ENCODE peak calls at places on chromosomes 12 and 14, in eight cellular contexts. One of them, this sample, is unnamed.

GRCh38 chr12:40253936-40254335 is 29.1 kb downstream of the LRRK2 start:
- DNase-seq in cardiac muscle cell: peak
- DNase-seq in WERI-Rb-1: no peak
- DNase-seq in progenitor cell of endocrine pancreas: no peak
- DNase-seq in fibroblast of mammary gland: peak
- DNase-seq in NB4: no peak
- DNase-seq in bronchial epithelial cell: no peak
- DNase-seq in IMR-90: peak
- DNase-seq in this sample: no peak

GRCh38 chr12:124786065-124786964 is 77.3 kb downstream of the SCARB1 start:
- DNase-seq in progenitor cell of endocrine pancreas: peak
- DNase-seq in WERI-Rb-1: peak
- DNase-seq in IMR-90: peak
- DNase-seq in fibroblast of mammary gland: peak
- DNase-seq in NB4: no peak
- DNase-seq in bronchial epithelial cell: peak
- DNase-seq in cardiac muscle cell: peak
- DNase-seq in this sample: peak

GRCh38 chr14:72638021-72638420 is 255.9 kb downstream of the DPF3 start:
- DNase-seq in cardiac muscle cell: peak
- DNase-seq in WERI-Rb-1: no peak
- DNase-seq in progenitor cell of endocrine pancreas: no peak
- DNase-seq in bronchial epithelial cell: peak
- DNase-seq in fibroblast of mammary gland: peak
- DNase-seq in NB4: no peak
- DNase-seq in IMR-90: peak
- DNase-seq in this sample: no peak

GRCh38 chr14:91830777-91831176 is 36.6 kb downstream of the TC2N start:
- DNase-seq in bronchial epithelial cell: peak
- DNase-seq in IMR-90: no peak
- DNase-seq in fibroblast of mammary gland: no peak
- DNase-seq in progenitor cell of endocrine pancreas: no peak
- DNase-seq in WERI-Rb-1: no peak
- DNase-seq in cardiac muscle cell: no peak
- DNase-seq in NB4: no peak
- DNase-seq in this sample: no peak

GRCh38 chr12:109678732-109679131 is 34.9 kb upstream of the FAM222A start:
- DNase-seq in progenitor cell of endocrine pancreas: no peak
- DNase-seq in fibroblast of mammary gland: no peak
- DNase-seq in WERI-Rb-1: peak
- DNase-seq in IMR-90: no peak
- DNase-seq in bronchial epithelial cell: no peak
- DNase-seq in cardiac muscle cell: no peak
- DNase-seq in NB4: no peak
- DNase-seq in this sample: peak

GRCh38 chr14:104870368-104871144 is 5.5 kb downstream of the CEP170B start:
- DNase-seq in cardiac muscle cell: no peak
- DNase-seq in progenitor cell of endocrine pancreas: peak
- DNase-seq in bronchial epithelial cell: no peak
- DNase-seq in NB4: no peak
- DNase-seq in fibroblast of mammary gland: no peak
- DNase-seq in IMR-90: no peak
- DNase-seq in WERI-Rb-1: peak
- DNase-seq in this sample: peak

GRCh38 chr12:104598342-104599271 is 141.9 kb downstream of the CHST11 start:
- DNase-seq in bronchial epithelial cell: no peak
- DNase-seq in fibroblast of mammary gland: no peak
- DNase-seq in cardiac muscle cell: peak
- DNase-seq in progenitor cell of endocrine pancreas: no peak
- DNase-seq in IMR-90: no peak
- DNase-seq in NB4: peak
- DNase-seq in WERI-Rb-1: no peak
- DNase-seq in this sample: no peak

GRCh38 chr14:61226015-61226654 is 55.0 kb downstream of the TMEM30B start:
- DNase-seq in WERI-Rb-1: no peak
- DNase-seq in bronchial epithelial cell: no peak
- DNase-seq in NB4: no peak
- DNase-seq in IMR-90: peak
- DNase-seq in fibroblast of mammary gland: no peak
- DNase-seq in cardiac muscle cell: no peak
- DNase-seq in progenitor cell of endocrine pancreas: no peak
- DNase-seq in this sample: no peak

GRCh38 chr14:31297701-31298344 is 90.2 kb upstream of the HECTD1 start:
- DNase-seq in NB4: no peak
- DNase-seq in bronchial epithelial cell: peak
- DNase-seq in cardiac muscle cell: peak
- DNase-seq in IMR-90: peak
- DNase-seq in WERI-Rb-1: no peak
- DNase-seq in fibroblast of mammary gland: peak
- DNase-seq in progenitor cell of endocrine pancreas: no peak
- DNase-seq in this sample: no peak

DNA sequence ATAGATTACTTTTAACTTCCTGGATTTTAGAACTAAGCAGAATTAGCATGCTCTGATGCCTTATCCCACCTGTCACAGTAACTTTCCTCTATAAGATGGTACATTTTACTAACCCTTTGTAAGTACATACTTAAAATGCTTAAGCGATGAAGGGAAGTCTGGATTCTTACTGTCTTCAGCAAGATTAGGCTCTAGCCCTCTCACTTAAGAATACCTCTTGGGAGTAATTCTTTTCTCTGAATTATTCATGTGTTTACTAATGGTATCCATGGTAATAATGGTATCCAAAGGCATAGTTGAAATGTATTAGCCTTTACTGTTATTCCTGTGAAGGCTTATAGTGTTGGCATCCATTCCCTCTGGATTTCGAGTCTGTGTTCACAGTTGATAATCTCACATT is 176.8 kb downstream of the MON2 start:
- DNase-seq in bronchial epithelial cell: no peak
- DNase-seq in cardiac muscle cell: no peak
- DNase-seq in WERI-Rb-1: no peak
- DNase-seq in NB4: no peak
- DNase-seq in fibroblast of mammary gland: peak
- DNase-seq in progenitor cell of endocrine pancreas: no peak
- DNase-seq in IMR-90: peak
- DNase-seq in this sample: no peak
- TF ChIP-seq CTCF in bronchial epithelial cell: no peak
- TF ChIP-seq CTCF in cardiac muscle cell: no peak
- TF ChIP-seq CTCF in WERI-Rb-1: no peak
- TF ChIP-seq CTCF in NB4: no peak
- TF ChIP-seq CTCF in fibroblast of mammary gland: no peak
- TF ChIP-seq CTCF in progenitor cell of endocrine pancreas: no peak
- TF ChIP-seq CTCF in IMR-90: no peak
- TF ChIP-seq CTCF in this sample: no peak

GRCh38 chr12:52346596-52346995 is 20.7 kb downstream of the KRT85 start:
- DNase-seq in bronchial epithelial cell: no peak
- DNase-seq in IMR-90: no peak
- DNase-seq in fibroblast of mammary gland: no peak
- DNase-seq in NB4: no peak
- DNase-seq in cardiac muscle cell: no peak
- DNase-seq in WERI-Rb-1: no peak
- DNase-seq in progenitor cell of endocrine pancreas: no peak
- DNase-seq in this sample: no peak
- TF ChIP-seq CTCF in bronchial epithelial cell: no peak
- TF ChIP-seq CTCF in IMR-90: no peak
- TF ChIP-seq CTCF in fibroblast of mammary gland: no peak
- TF ChIP-seq CTCF in NB4: no peak
- TF ChIP-seq CTCF in cardiac muscle cell: no peak
- TF ChIP-seq CTCF in WERI-Rb-1: no peak
- TF ChIP-seq CTCF in progenitor cell of endocrine pancreas: no peak
- TF ChIP-seq CTCF in this sample: no peak

GRCh38 chr12:69602954-69603353 is 7.8 kb downstream of the LRRC10 start:
- DNase-seq in fibroblast of mammary gland: no peak
- DNase-seq in NB4: no peak
- DNase-seq in IMR-90: no peak
- DNase-seq in progenitor cell of endocrine pancreas: no peak
- DNase-seq in cardiac muscle cell: no peak
- DNase-seq in bronchial epithelial cell: peak
- DNase-seq in WERI-Rb-1: no peak
- DNase-seq in this sample: no peak
- TF ChIP-seq CTCF in fibroblast of mammary gland: no peak
- TF ChIP-seq CTCF in NB4: peak
- TF ChIP-seq CTCF in IMR-90: no peak
- TF ChIP-seq CTCF in progenitor cell of endocrine pancreas: no peak
- TF ChIP-seq CTCF in cardiac muscle cell: no peak
- TF ChIP-seq CTCF in bronchial epithelial cell: no peak
- TF ChIP-seq CTCF in WERI-Rb-1: no peak
- TF ChIP-seq CTCF in this sample: no peak

GRCh38 chr14:95915326-95915725 is 38.7 kb downstream of the TUNAR start:
- DNase-seq in fibroblast of mammary gland: no peak
- DNase-seq in WERI-Rb-1: peak
- DNase-seq in progenitor cell of endocrine pancreas: no peak
- DNase-seq in IMR-90: no peak
- DNase-seq in NB4: no peak
- DNase-seq in cardiac muscle cell: no peak
- DNase-seq in bronchial epithelial cell: no peak
- DNase-seq in this sample: no peak
- TF ChIP-seq CTCF in fibroblast of mammary gland: no peak
- TF ChIP-seq CTCF in WERI-Rb-1: peak
- TF ChIP-seq CTCF in progenitor cell of endocrine pancreas: no peak
- TF ChIP-seq CTCF in IMR-90: no peak
- TF ChIP-seq CTCF in NB4: no peak
- TF ChIP-seq CTCF in cardiac muscle cell: no peak
- TF ChIP-seq CTCF in bronchial epithelial cell: no peak
- TF ChIP-seq CTCF in this sample: no peak

DNA sequence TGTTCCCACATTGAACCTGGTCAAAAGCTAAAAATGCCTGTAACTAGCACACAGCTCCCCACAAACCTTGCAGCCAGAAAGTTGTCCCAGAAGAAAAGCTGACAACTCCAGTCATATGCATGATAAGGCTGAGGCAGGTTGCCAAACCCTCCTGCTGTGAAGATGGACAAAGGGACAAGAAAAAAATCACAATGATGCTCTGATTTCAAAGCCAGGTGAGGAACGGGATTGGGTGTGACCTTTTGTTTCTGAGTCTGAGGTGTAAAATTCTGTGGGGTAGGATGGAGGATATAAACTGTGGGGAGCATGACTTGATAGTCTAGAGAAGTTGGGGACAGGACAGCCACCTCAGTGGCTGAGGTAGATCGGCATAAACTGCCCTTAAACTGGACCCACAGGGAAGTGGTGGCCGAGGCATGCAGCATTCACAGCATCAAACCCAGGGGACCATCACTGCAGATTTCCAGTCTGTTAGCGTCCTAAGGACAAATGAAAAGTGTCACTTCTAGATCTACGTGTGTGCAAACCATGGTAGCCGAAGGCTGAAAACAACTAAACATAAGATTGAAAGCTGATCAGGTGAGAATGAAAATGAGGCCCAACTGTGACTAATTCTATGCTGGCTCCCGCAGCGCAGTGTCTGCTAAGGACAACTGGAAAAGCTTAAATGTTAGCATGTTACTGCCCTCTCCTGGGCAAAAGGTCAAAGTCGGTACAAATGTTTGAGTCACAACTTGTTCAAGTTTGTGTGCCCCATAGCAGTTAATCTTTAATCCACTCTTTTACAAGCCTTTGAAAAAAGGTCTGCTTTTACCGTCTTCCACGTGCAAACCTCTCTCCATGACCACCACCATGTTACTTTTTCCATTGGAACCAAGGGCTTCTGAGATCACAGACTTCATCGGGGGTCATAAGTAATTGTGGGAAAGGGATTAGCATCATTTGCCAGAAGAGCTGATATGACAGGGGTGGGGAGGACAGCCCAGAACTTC is 39.8 kb downstream of the GRIN2B start:
- DNase-seq in NB4: peak
- DNase-seq in progenitor cell of endocrine pancreas: peak
- DNase-seq in WERI-Rb-1: peak
- DNase-seq in cardiac muscle cell: peak
- DNase-seq in fibroblast of mammary gland: peak
- DNase-seq in IMR-90: peak
- DNase-seq in bronchial epithelial cell: peak
- DNase-seq in this sample: peak
- TF ChIP-seq CTCF in NB4: peak
- TF ChIP-seq CTCF in progenitor cell of endocrine pancreas: peak
- TF ChIP-seq CTCF in WERI-Rb-1: peak
- TF ChIP-seq CTCF in cardiac muscle cell: peak
- TF ChIP-seq CTCF in fibroblast of mammary gland: no peak
- TF ChIP-seq CTCF in IMR-90: no peak
- TF ChIP-seq CTCF in bronchial epithelial cell: peak
- TF ChIP-seq CTCF in this sample: peak

DNA sequence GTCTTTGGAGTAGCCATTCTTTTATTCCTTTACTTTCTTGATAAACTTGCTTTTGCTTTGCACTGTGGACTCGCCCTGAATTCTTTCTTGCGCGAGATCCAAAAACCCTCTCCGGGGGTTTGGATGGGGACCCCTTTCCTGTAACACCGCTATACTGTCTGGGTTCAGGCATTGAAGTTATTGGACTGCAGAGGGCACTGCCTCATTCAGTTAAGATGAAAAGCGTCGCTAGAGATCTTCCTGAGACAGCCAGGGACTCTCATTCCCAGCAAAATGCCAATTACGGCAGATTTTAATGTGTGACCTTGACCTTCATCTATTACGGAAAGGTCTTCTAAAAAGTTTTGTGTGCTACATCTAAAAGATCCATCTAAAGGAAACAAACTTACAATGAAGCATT is 17.3 kb upstream of the RIMKLB start:
- DNase-seq in fibroblast of mammary gland: no peak
- DNase-seq in bronchial epithelial cell: no peak
- DNase-seq in IMR-90: no peak
- DNase-seq in cardiac muscle cell: no peak
- DNase-seq in WERI-Rb-1: no peak
- DNase-seq in NB4: no peak
- DNase-seq in progenitor cell of endocrine pancreas: no peak
- DNase-seq in this sample: no peak
- TF ChIP-seq CTCF in fibroblast of mammary gland: no peak
- TF ChIP-seq CTCF in bronchial epithelial cell: no peak
- TF ChIP-seq CTCF in IMR-90: no peak
- TF ChIP-seq CTCF in cardiac muscle cell: peak
- TF ChIP-seq CTCF in WERI-Rb-1: peak
- TF ChIP-seq CTCF in NB4: no peak
- TF ChIP-seq CTCF in progenitor cell of endocrine pancreas: no peak
- TF ChIP-seq CTCF in this sample: no peak

DNA sequence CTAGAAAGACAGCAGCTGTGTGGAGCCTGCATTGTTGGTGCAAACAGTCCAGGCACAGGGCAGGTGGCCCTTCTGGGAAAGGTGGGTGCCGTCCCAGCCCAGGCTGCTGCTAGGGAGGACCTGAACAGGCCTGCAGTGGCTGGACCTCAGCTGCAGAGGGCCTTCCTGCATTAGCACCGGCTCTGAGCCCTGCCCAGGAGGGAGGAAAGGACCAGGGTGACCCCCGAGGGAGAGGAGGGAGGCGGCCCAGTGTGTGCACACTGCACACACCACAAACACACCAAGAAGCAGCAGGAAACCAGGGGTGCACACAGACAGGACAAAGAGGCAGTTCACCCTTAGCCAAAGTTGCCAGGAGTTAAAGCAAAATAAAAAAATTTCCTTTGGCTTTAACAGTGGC is 8.0 kb upstream of the PGAM5 start:
- DNase-seq in fibroblast of mammary gland: no peak
- DNase-seq in IMR-90: no peak
- DNase-seq in cardiac muscle cell: no peak
- DNase-seq in WERI-Rb-1: no peak
- DNase-seq in NB4: peak
- DNase-seq in progenitor cell of endocrine pancreas: no peak
- DNase-seq in bronchial epithelial cell: no peak
- DNase-seq in this sample: peak
- TF ChIP-seq CTCF in fibroblast of mammary gland: no peak
- TF ChIP-seq CTCF in IMR-90: no peak
- TF ChIP-seq CTCF in cardiac muscle cell: no peak
- TF ChIP-seq CTCF in WERI-Rb-1: no peak
- TF ChIP-seq CTCF in NB4: no peak
- TF ChIP-seq CTCF in progenitor cell of endocrine pancreas: no peak
- TF ChIP-seq CTCF in bronchial epithelial cell: no peak
- TF ChIP-seq CTCF in this sample: no peak

This sample was measured in glutamatergic neuron.